ENCODE peak calls at places on chromosomes 16 and 17, in nine cellular contexts. D, I, A, L, Q, Y, G, F and S are unnamed samples.

GRCh38 chr17:8041249-8041928 is 2.5 kb downstream of the ALOX15B start:
- DNase-seq in D (peak; percentile 56), A (no peak), G (peak; percentile 81), I (peak; percentile 66), F (no peak), Y (peak; percentile 68), Q (no peak), L (no peak), S (no peak)

GRCh38 chr17:35423761-35424160 is 8.5 kb downstream of the SLFN12 start:
- DNase-seq in L (no peak), D (no peak), Y (no peak), Q (no peak), A (no peak), I (no peak), F (no peak), G (no peak), S (no peak)

GRCh38 chr17:58753026-58753425 is 2.6 kb upstream of the PPM1E start:
- DNase-seq in I (no peak), F (no peak), A (no peak), G (no peak), Q (no peak), D (no peak), L (no peak), Y (no peak), S (no peak)

GRCh38 chr17:80068301-80069160 is 32.1 kb downstream of the CCDC40 start:
- DNase-seq in Q (no peak), A (peak; percentile 85), G (no peak), F (peak; percentile 54), D (no peak), Y (peak; percentile 72), L (peak; percentile 82), I (no peak), S (no peak)

GRCh38 chr17:2903193-2903974 is 107.1 kb downstream of the RAP1GAP2 start:
- DNase-seq in F (no peak), A (no peak), G (no peak), L (no peak), I (no peak), Q (no peak), D (no peak), Y (peak; percentile 93), S (no peak)

GRCh38 chr17:29115906-29116651 is 64.1 kb downstream of the MYO18A start:
- DNase-seq in L (no peak), Y (peak; percentile 30), G (peak; percentile 87), A (no peak), D (no peak), F (no peak), Q (no peak), I (no peak), S (no peak)

GRCh38 chr16:9042533-9042932 is 48.9 kb upstream of the HAPSTR1 start:
- DNase-seq in G (no peak), I (no peak), F (no peak), D (no peak), A (no peak), Q (no peak), Y (no peak), L (no peak), S (no peak)

GRCh38 chr16:15572329-15573001 is 70.5 kb downstream of the MARF1 start:
- DNase-seq in L (no peak), Q (no peak), F (no peak), I (no peak), D (no peak), A (no peak), G (no peak), Y (no peak), S (no peak)

GRCh38 chr17:2906907-2907306 is 110.7 kb downstream of the RAP1GAP2 start:
- DNase-seq in G (no peak), A (no peak), L (no peak), D (no peak), I (no peak), Q (no peak), Y (no peak), F (no peak), S (no peak)

GRCh38 chr16:70700101-70701020 is 14.5 kb upstream of the MTSS2 start:
- DNase-seq in I (no peak), A (peak; percentile 84), D (no peak), Y (peak; percentile 62), G (no peak), L (no peak), Q (no peak), F (peak; percentile 89), S (no peak)

GRCh38 chr17:9432867-9433495 is 142.6 kb downstream of the STX8 start:
- DNase-seq in D (no peak), A (no peak), Y (no peak), I (no peak), Q (no peak), L (no peak), F (no peak), G (no peak), S (no peak)

GRCh38 chr17:71217769-71218168 is 903.1 kb upstream of the SOX9 start:
- DNase-seq in I (no peak), Q (no peak), L (no peak), F (no peak), Y (no peak), G (no peak), A (no peak), D (no peak), S (no peak)

GRCh38 chr16:2970563-2970962 is 1.4 kb downstream of the PAQR4 start:
- DNase-seq in I (no peak), D (no peak), Y (no peak), L (no peak), Q (no peak), F (no peak), A (no peak), G (no peak), S (no peak)

GRCh38 chr17:7548585-7549400 is at the start of gene TNFSF12:
- DNase-seq in Y (peak; percentile 67), I (peak; percentile 88), G (no peak), F (peak; percentile 87), A (peak; percentile 85), L (peak; percentile 68), Q (peak; percentile 63), D (peak; percentile 72), S (no peak)

GRCh38 chr17:31900877-31901276 is 631 bp downstream of the UTP6 start:
- DNase-seq in A (no peak), Y (no peak), F (no peak), D (no peak), Q (no peak), I (no peak), G (peak; percentile 41), L (no peak), S (no peak)

DNA sequence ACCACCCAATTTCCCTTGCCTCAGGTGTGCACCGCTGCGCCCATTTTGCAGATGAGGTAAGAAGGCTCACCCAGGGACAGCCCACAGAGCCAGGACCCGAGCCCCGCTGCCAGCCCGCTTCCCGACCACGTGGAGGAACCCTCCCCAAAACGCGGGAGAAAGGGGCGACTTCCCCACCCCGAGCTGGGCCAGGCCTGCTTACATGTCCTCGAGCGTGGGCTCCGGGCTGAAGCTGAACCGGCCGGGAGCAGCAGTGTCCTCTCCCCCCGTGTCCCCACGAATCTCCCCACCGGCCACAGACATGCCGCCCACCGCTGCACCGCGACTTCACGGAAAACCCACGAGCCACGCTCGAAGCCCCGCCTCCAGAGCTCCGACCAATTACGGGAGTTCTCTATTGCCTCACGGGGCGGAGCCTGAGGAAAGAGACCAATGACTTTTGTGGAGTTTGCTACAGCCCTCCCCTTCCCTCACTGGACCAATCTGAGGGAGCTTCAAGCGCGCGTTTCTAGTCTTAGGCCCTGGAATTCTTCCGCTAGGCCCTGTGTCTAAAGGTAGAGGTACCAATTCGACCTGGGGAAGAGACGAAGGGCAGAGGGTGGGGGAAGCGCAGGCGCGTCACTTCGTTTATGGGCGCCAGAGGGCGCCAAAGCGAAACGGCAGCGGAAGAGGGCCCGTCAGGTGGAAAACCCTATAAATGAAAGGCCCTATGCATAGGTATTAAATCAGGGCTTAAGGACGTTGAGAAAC is at the start of gene DCTPP1:
- DNase-seq in L (peak; percentile 97), I (peak; percentile 99), G (peak; percentile 98), Y (peak; percentile 99), F (peak; percentile 98), A (peak; percentile 98), D (peak; percentile 97), Q (peak; percentile 93), S (peak; percentile 80)
- TF ChIP-seq POLR2A in L (no peak), I (peak; percentile 49), G (peak; percentile 48), Y (peak; percentile 68), F (peak; percentile 46), A (no peak), D (peak; percentile 48), Q (no peak), S (peak; percentile 13)

DNA sequence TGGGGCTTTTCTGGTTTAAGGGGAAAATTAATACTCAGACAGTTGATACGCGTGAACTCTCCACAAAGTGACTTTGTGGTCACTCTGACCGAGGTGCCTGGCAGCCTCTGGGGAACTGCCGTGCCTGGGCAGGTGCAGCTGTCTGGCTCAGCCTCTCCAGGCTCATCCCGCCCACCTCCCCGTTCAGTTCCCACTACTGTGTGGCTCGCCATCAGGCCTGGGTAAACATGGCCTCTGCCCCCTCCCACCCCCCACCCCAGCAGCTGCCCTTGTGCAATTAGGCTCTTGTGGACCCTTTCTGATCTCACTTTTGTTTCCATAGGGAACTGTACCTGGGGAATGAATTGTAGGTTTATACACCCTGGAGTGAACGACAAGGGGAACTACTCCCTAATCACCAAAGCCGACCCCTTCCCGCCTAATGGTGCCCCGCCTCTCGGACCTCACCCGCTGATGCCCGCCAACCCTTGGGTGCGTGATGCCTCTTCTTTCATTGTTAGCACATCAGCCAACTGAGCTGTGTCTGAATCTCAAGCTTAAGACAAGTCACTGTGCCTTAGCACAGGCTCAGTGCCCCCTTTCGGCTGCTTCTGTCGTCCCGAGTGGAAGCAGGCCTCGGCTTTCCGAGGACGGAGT is 27.8 kb downstream of the ZC3H18 start:
- DNase-seq in L (no peak), D (no peak), A (no peak), I (no peak), Y (no peak), Q (no peak), G (no peak), F (no peak), S (no peak)
- H3K27ac ChIP-seq in L (no peak overlapping the region), D (no peak overlapping the region), A (peak overlapping the region; percentile 28), I (no peak overlapping the region), Y (no peak overlapping the region), Q (no peak overlapping the region), G (no peak overlapping the region), F (peak overlapping the region; percentile 74), S (no peak overlapping the region)

DNA sequence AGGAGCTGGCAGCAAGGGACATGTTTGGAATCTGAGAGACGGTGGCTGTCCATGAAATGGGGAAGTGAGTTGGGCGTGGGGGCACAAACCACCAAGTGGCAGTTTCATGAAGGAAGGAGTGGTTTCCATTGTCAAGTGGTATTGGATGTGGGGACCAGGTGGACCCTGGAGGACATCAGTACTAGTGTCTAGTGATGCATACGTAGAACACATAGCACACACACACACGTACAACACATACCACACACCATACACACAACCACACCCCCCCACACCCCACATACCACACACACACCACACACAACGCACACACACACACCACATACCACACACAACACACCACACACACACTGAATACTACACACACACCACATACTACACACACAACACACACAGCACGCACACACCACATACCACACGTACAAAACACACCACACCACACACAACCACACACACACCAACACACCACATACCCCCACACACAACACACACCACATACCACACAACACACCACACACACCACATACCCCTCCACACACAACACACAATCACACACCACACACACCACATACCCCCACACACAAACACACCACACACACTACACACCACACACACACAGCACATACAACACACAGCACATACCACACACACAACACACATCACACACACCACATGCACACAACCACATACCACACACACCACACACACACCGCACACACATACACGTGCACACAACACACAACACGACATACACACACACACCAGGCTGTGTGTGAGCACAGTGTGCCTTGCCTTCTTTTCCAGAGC is 41.1 kb upstream of the GSE1 start:
- DNase-seq in Y (no peak), Q (no peak), G (no peak), I (peak; percentile 71), L (no peak), F (peak; percentile 56), A (no peak), D (peak; percentile 54), S (no peak)
- TF ChIP-seq POLR2A in Y (no peak), Q (no peak), G (no peak), I (no peak), L (no peak), F (no peak), A (no peak), D (no peak), S (no peak)

GRCh38 chr16:53357955-53358354 is 76.3 kb upstream of the RBL2 start:
- DNase-seq in L (no peak), I (no peak), Y (no peak), D (no peak), A (no peak), G (no peak), Q (no peak), F (no peak), S (no peak)
- H3K27ac ChIP-seq in L (no peak overlapping the region), I (no peak overlapping the region), Y (no peak overlapping the region), D (no peak overlapping the region), A (no peak overlapping the region), G (no peak overlapping the region), Q (no peak overlapping the region), F (no peak overlapping the region), S (no peak overlapping the region)